ENCODE peak calls at places on chromosomes 4 and X, in ten cellular contexts. S, D, E, M, K, Z, I, W, U and L are unnamed samples.
A peak's percentile ranks its signal among the peaks of the same experiment; 100 is the strongest.

GRCh38 chr4:53688186-53688790 is 97.0 kb upstream of the LNX1 start:
- DNase-seq in S (peak; percentile 99), D (no peak), E (peak; percentile 98), M (no peak), K (no peak), Z (no peak), I (no peak), W (no peak), U (no peak), L (peak; percentile 99)

GRCh38 chrX:53684415-53685192 is 1.9 kb downstream of the HUWE1 start:
- DNase-seq in S (no peak), D (no peak), E (no peak), M (no peak), K (no peak), Z (no peak), I (no peak), W (no peak), U (no peak), L (no peak)

GRCh38 chr4:100486496-100486895 is 31.3 kb downstream of the EMCN start:
- DNase-seq in S (no peak), D (no peak), E (no peak), M (no peak), K (no peak), Z (no peak), I (no peak), W (no peak), U (no peak), L (no peak)

GRCh38 chr4:879730-880079 is 52.4 kb downstream of the GAK start:
- DNase-seq in S (no peak), D (no peak), E (no peak), M (no peak), K (no peak), Z (no peak), I (no peak), W (no peak), U (no peak), L (no peak)

GRCh38 chrX:52280812-52281211 is 88.0 kb upstream of the XAGE2 start:
- DNase-seq in S (no peak), D (no peak), E (no peak), M (no peak), K (no peak), Z (no peak), I (no peak), W (no peak), U (peak; percentile 11), L (no peak)

GRCh38 chrX:125289920-125290319 is 29.8 kb upstream of the TEX13C start:
- DNase-seq in S (no peak), D (no peak), E (no peak), M (no peak), K (no peak), Z (no peak), I (no peak), W (no peak), U (no peak), L (no peak)

GRCh38 chr4:24878256-24879016 is 34.4 kb downstream of the CCDC149 start:
- DNase-seq in S (no peak), D (no peak), E (no peak), M (no peak), K (no peak), Z (no peak), I (no peak), W (no peak), U (no peak), L (no peak)

GRCh38 chr4:79308971-79309370 is 16.9 kb downstream of the NAA11 start:
- DNase-seq in S (no peak), D (no peak), E (no peak), M (no peak), K (no peak), Z (no peak), I (no peak), W (no peak), U (no peak), L (no peak)

GRCh38 chr4:1082215-1083182 is 30.9 kb downstream of the RNF212 start:
- DNase-seq in S (peak; percentile 44), D (no peak), E (peak; percentile 13), M (no peak), K (peak; percentile 72), Z (no peak), I (peak; percentile 60), W (no peak), U (no peak), L (peak; percentile 78)

GRCh38 chr4:175536852-175537453 is 275.1 kb downstream of the GPM6A start:
- DNase-seq in S (peak; percentile 71), D (no peak), E (peak; percentile 8), M (no peak), K (no peak), Z (peak; percentile 52), I (no peak), W (no peak), U (peak; percentile 82), L (peak; percentile 66)

GRCh38 chr4:151195801-151196200 is 81.2 kb upstream of the PRSS48 start:
- DNase-seq in S (peak; percentile 25), D (no peak), E (no peak), M (no peak), K (no peak), Z (no peak), I (no peak), W (no peak), U (no peak), L (peak; percentile 75)

GRCh38 chr4:2280531-2281300 is 18.8 kb upstream of the MXD4 start:
- DNase-seq in S (no peak), D (no peak), E (no peak), M (no peak), K (no peak), Z (no peak), I (no peak), W (no peak), U (no peak), L (no peak)

GRCh38 chrX:149829751-149830191 is 48.0 kb downstream of the MAGEA9 start:
- DNase-seq in S (peak; percentile 71), D (no peak), E (no peak), M (no peak), K (no peak), Z (no peak), I (no peak), W (no peak), U (no peak), L (peak; percentile 7)

GRCh38 chr4:30825008-30825765 is 105.0 kb downstream of the PCDH7 start:
- DNase-seq in S (peak; percentile 26), D (no peak), E (no peak), M (no peak), K (no peak), Z (no peak), I (no peak), W (no peak), U (no peak), L (no peak)

GRCh38 chr4:173835863-173836262 is 305.8 kb upstream of the HAND2 start:
- DNase-seq in S (peak; percentile 3), D (no peak), E (peak; percentile 24), M (no peak), K (no peak), Z (peak; percentile 74), I (no peak), W (no peak), U (no peak), L (peak; percentile 75)

GRCh38 chr4:172826866-172827265 is 341.7 kb upstream of the GALNT7 start:
- DNase-seq in S (no peak), D (no peak), E (no peak), M (no peak), K (no peak), Z (no peak), I (no peak), W (no peak), U (no peak), L (no peak)

GRCh38 chr4:110165382-110166285 is 32.8 kb downstream of the ELOVL6 start:
- DNase-seq in S (peak; percentile 88), D (no peak), E (no peak), M (no peak), K (no peak), Z (no peak), I (no peak), W (no peak), U (peak; percentile 29), L (peak; percentile 84)

GRCh38 chr4:175419120-175419774 is 392.8 kb downstream of the GPM6A start:
- DNase-seq in S (peak; percentile 95), D (no peak), E (peak; percentile 77), M (no peak), K (no peak), Z (no peak), I (no peak), W (no peak), U (no peak), L (peak; percentile 99)

GRCh38 chrX:131816551-131817136 is 206.5 kb upstream of the STK26 start:
- DNase-seq in S (peak; percentile 65), D (peak; percentile 20), E (no peak), M (no peak), K (peak; percentile 45), Z (no peak), I (no peak), W (peak; percentile 84), U (peak; percentile 0), L (no peak)

GRCh38 chrX:119694601-119695534 is 1.9 kb upstream of the SEPTIN6 start:
- DNase-seq in S (no peak), D (no peak), E (no peak), M (peak; percentile 55), K (no peak), Z (no peak), I (no peak), W (no peak), U (peak; percentile 57), L (no peak)
- H3K4me3 ChIP-seq in S (no peak overlapping the region), D (no peak overlapping the region), E (no peak overlapping the region), M (no peak overlapping the region), K (no peak overlapping the region), Z (no peak overlapping the region), I (no peak overlapping the region), W (no peak overlapping the region), U (peak overlapping the region; percentile 94), L (no peak overlapping the region)

GRCh38 chrX:17933856-17934255 is 72.8 kb upstream of the RAI2 start:
- DNase-seq in S (no peak), D (no peak), E (no peak), M (no peak), K (no peak), Z (no peak), I (no peak), W (no peak), U (no peak), L (no peak)
- TF ChIP-seq CTCF in S (no peak), D (no peak), E (no peak), M (no peak), K (no peak), Z (no peak), I (no peak), W (no peak), U (no peak), L (no peak)

GRCh38 chr4:74097631-74098550 is 1.1 kb downstream of the CXCL2 start:
- DNase-seq in S (no peak), D (no peak), E (no peak), M (no peak), K (no peak), Z (no peak), I (no peak), W (no peak), U (no peak), L (peak; percentile 82)
- H3K4me3 ChIP-seq in S (peak overlapping the region; percentile 66), D (peak overlapping the region; percentile 77), E (peak overlapping the region; percentile 71), M (peak overlapping the region; percentile 58), K (peak overlapping the region; percentile 56), Z (no peak overlapping the region), I (peak overlapping the region; percentile 65), W (peak overlapping the region; percentile 56), U (no peak overlapping the region), L (peak overlapping the region; percentile 74)

DNA sequence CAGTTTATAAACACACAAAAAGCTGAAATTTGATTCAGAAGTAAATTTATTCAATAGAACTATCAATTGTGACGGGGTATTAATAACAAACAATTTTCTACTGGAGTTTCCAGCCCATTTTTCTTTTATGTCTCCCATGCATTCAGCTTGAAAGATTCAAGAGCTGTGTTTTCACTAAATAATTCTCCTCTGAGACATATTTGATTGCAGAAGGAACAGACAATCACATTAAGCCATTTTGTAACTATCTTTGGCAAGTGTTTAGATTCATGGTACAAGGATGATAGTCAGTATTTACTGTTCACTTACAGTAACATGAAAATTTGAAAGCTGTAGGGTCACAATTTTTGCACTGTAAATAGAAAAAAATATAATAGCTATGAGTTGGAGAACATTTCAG is 198.4 kb upstream of the TACR3 start:
- DNase-seq in S (no peak), D (no peak), E (no peak), M (no peak), K (no peak), Z (no peak), I (no peak), W (no peak), U (no peak), L (no peak)
- TF ChIP-seq CTCF in S (no peak), D (no peak), E (no peak), M (no peak), K (no peak), Z (no peak), I (no peak), W (no peak), U (no peak), L (no peak)